ENCODE peak calls at places on chromosomes 2 and 18, in ten cellular contexts. O is stimulated activated CD8-positive, alpha-beta memory T cell treated with anti-CD3 and anti-CD28 coated beads, Interleukin-4, amount 100 ng/mL, for 48 hours; E is Right ventricle myocardium superior; N is RKO; G is NCI-H1105; Y is NCI-H2171; V is PC-3; R is NAMALWA; B is foreskin fibroblast; C is Karpas-422. S is an unnamed sample.

GRCh38 chr2:222160125-222160524 is 138.7 kb downstream of the PAX3 start:
- DNase-seq in N (no peak), G (no peak), C (no peak), O (no peak), V (no peak), B (no peak), Y (no peak), E (no peak), R (no peak), S (no peak)

GRCh38 chr2:233979748-233980147 is 62.6 kb downstream of the TRPM8 start:
- DNase-seq in O (no peak), Y (no peak), C (no peak), R (no peak), V (peak), E (no peak), G (no peak), B (peak), N (peak), S (no peak)

GRCh38 chr2:152098798-152099654 is at the start of gene CACNB4:
- DNase-seq in B (peak), V (no peak), G (no peak), O (peak), R (no peak), C (no peak), Y (no peak), N (peak), E (peak), S (peak)

GRCh38 chr2:40177366-40177765 is 274.5 kb downstream of the SLC8A1 start:
- DNase-seq in C (no peak), O (no peak), E (no peak), V (no peak), N (no peak), B (peak), G (no peak), Y (no peak), R (no peak), S (no peak)

GRCh38 chr18:63249781-63250180 is 69.8 kb downstream of the BCL2 start:
- DNase-seq in B (no peak), C (no peak), E (no peak), O (no peak), Y (no peak), N (no peak), V (no peak), R (no peak), G (no peak), S (no peak)

GRCh38 chr2:237434916-237435315 is 21.0 kb upstream of the COL6A3 start:
- DNase-seq in C (no peak), V (peak), E (no peak), R (no peak), N (no peak), O (peak), G (no peak), B (no peak), Y (no peak), S (no peak)

GRCh38 chr2:172864182-172864581 is 128.5 kb downstream of the RAPGEF4 start:
- DNase-seq in B (peak), C (peak), G (peak), R (peak), E (peak), O (peak), N (peak), V (peak), Y (no peak), S (no peak)

GRCh38 chr2:134231965-134232340 is 21.9 kb upstream of the MGAT5 start:
- DNase-seq in E (no peak), B (peak), R (no peak), Y (no peak), V (peak), O (no peak), N (peak), G (no peak), C (no peak), S (no peak)

GRCh38 chr2:182591774-182592173 is 124.3 kb upstream of the DNAJC10 start:
- DNase-seq in G (no peak), B (no peak), R (no peak), E (no peak), O (no peak), Y (no peak), N (no peak), V (no peak), C (no peak), S (no peak)

GRCh38 chr2:100643459-100643858 is 80.7 kb downstream of the PDCL3 start:
- DNase-seq in Y (no peak), N (no peak), V (no peak), G (no peak), R (no peak), B (no peak), E (no peak), O (no peak), C (no peak), S (no peak)

GRCh38 chr2:61732787-61733186 is 121.1 kb downstream of the FAM161A start:
- DNase-seq in O (no peak), E (no peak), B (no peak), V (no peak), Y (no peak), C (no peak), R (no peak), N (no peak), G (no peak), S (no peak)

GRCh38 chr2:239801404-239802100 is 223.6 kb downstream of the NDUFA10 start:
- DNase-seq in Y (no peak), R (no peak), B (no peak), N (no peak), V (no peak), O (no peak), E (no peak), G (no peak), C (no peak), S (no peak)

GRCh38 chr2:48870503-48870902 is 115.0 kb upstream of the LHCGR start:
- DNase-seq in N (no peak), O (no peak), G (no peak), E (no peak), R (no peak), V (no peak), B (no peak), Y (no peak), C (no peak), S (no peak)

GRCh38 chr2:46277470-46278190 is 19.6 kb upstream of the EPAS1 start:
- DNase-seq in B (no peak), R (no peak), G (no peak), O (no peak), Y (no peak), V (peak), C (no peak), E (peak), N (no peak), S (no peak)

GRCh38 chr2:180781276-180781675 is 199.1 kb upstream of the UBE2E3 start:
- DNase-seq in G (no peak), V (no peak), R (no peak), E (no peak), Y (no peak), B (peak), N (no peak), O (no peak), C (no peak), S (no peak)

GRCh38 chr18:62788891-62789290 is 73.5 kb downstream of the PHLPP1 start:
- DNase-seq in G (no peak), E (no peak), C (no peak), B (no peak), N (no peak), Y (no peak), V (peak), R (no peak), O (no peak), S (no peak)

GRCh38 chr2:19685713-19686112 is 216.1 kb downstream of the TTC32 start:
- DNase-seq in V (no peak), B (peak), N (no peak), R (no peak), E (no peak), Y (no peak), G (no peak), O (no peak), C (no peak), S (no peak)

GRCh38 chr2:72139871-72140620 is 7.6 kb downstream of the CYP26B1 start:
- DNase-seq in G (no peak), O (no peak), Y (no peak), N (no peak), R (no peak), C (no peak), E (peak), B (no peak), V (no peak), S (no peak)

GRCh38 chr2:180742809-180743208 is 237.6 kb upstream of the UBE2E3 start:
- DNase-seq in N (no peak), Y (no peak), V (peak), B (no peak), G (no peak), O (no peak), R (no peak), E (no peak), C (no peak), S (no peak)

GRCh38 chr18:62610509-62611394 is 87.9 kb downstream of the ZCCHC2 start:
- DNase-seq in O (no peak), B (peak), C (no peak), N (no peak), G (no peak), R (no peak), Y (peak), V (no peak), E (no peak), S (no peak)

GRCh38 chr2:136127356-136127755 is 9.4 kb upstream of the CXCR4 start:
- DNase-seq in B (no peak), E (no peak), C (no peak), O (no peak), R (no peak), Y (no peak), G (no peak), N (no peak), V (no peak), S (no peak)

GRCh38 chr2:233384811-233385488 is 30.7 kb downstream of the DGKD start:
- DNase-seq in G (no peak), B (no peak), Y (no peak), O (no peak), C (no peak), R (peak), N (no peak), V (peak), E (no peak), S (no peak)

GRCh38 chr2:242031481-242032019 is 162.0 kb downstream of the RTP5 start:
- DNase-seq in R (no peak), G (no peak), O (peak), E (no peak), Y (no peak), V (peak), C (no peak), N (no peak), B (peak), S (no peak)

GRCh38 chr2:33681333-33681732 is 82.2 kb upstream of the FAM98A start:
- DNase-seq in O (no peak), V (peak), G (no peak), C (no peak), B (peak), N (peak), Y (no peak), R (no peak), E (no peak), S (no peak)

GRCh38 chr18:59155140-59155539 is 15.5 kb downstream of the SEC11C start:
- DNase-seq in G (no peak), C (no peak), R (no peak), O (no peak), B (no peak), N (no peak), E (no peak), Y (no peak), V (no peak), S (no peak)

GRCh38 chr2:191631754-191632153 is 46.2 kb upstream of the NABP1 start:
- DNase-seq in O (no peak), E (peak), C (no peak), N (no peak), Y (no peak), V (peak), B (peak), R (no peak), G (peak), S (no peak)

GRCh38 chr18:75211721-75212625 is 1.4 kb downstream of the TSHZ1 start:
- DNase-seq in G (peak), V (peak), N (peak), E (peak), R (peak), O (peak), C (peak), B (peak), Y (no peak), S (no peak)

GRCh38 chr2:95391641-95392310 is 10.7 kb upstream of the FAHD2A start:
- DNase-seq in B (no peak), E (no peak), R (no peak), N (no peak), C (no peak), V (no peak), G (peak), Y (no peak), O (no peak), S (no peak)

GRCh38 chr2:68167186-68167585 is 9.5 kb downstream of the PNO1 start:
- DNase-seq in N (no peak), G (no peak), E (no peak), V (no peak), O (no peak), C (no peak), R (no peak), Y (no peak), B (peak), S (no peak)

GRCh38 chr2:53505814-53506213 is 261.8 kb upstream of the CHAC2 start:
- DNase-seq in R (no peak), Y (no peak), O (no peak), E (no peak), N (no peak), C (no peak), V (peak), B (no peak), G (no peak), S (no peak)

GRCh38 chr2:208269091-208269490 is 3.0 kb downstream of the PIKFYVE start:
- DNase-seq in R (peak), Y (no peak), V (no peak), C (peak), G (no peak), E (no peak), O (no peak), B (no peak), N (no peak), S (no peak)

GRCh38 chr18:65403534-65403933 is 347.3 kb upstream of the CDH7 start:
- DNase-seq in O (no peak), B (no peak), V (no peak), G (no peak), N (no peak), Y (no peak), E (no peak), C (no peak), R (no peak), S (no peak)

GRCh38 chr18:76490701-76491171 is 4.3 kb downstream of the ZNF516 start:
- DNase-seq in E (peak), R (peak), Y (peak), V (no peak), B (peak), O (peak), C (peak), N (peak), G (peak), S (no peak)

GRCh38 chr2:41965886-41966285 is 81.9 kb upstream of the PKDCC start:
- DNase-seq in O (no peak), R (no peak), B (peak), N (no peak), Y (no peak), E (no peak), G (no peak), V (no peak), C (no peak), S (no peak)

GRCh38 chr2:112004246-112004645 is 50.8 kb upstream of the TMEM87B start:
- DNase-seq in R (peak), N (no peak), C (peak), E (peak), B (peak), V (no peak), G (no peak), Y (no peak), O (no peak), S (no peak)